ENCODE peak calls at places on chromosomes 12 and 14, in four cellular contexts. Z is T-helper 17 cell, T is Right ventricle myocardium inferior, Q is COR-L47. U is an unnamed sample.

GRCh38 chr14:102683399-102684275 is 91.2 kb downstream of the RCOR1 start:
- DNase-seq in Q (no peak), T (no peak), Z (no peak), U (peak)

GRCh38 chr12:80420075-80420474 is 24.0 kb upstream of the PTPRQ start:
- DNase-seq in Z (no peak), Q (no peak), T (no peak), U (no peak)

GRCh38 chr14:99562848-99563748 is 40.9 kb downstream of the CCDC85C start:
- DNase-seq in T (peak), Z (no peak), Q (peak), U (peak)

GRCh38 chr12:53751336-53752191 is at the start of gene CISTR:
- DNase-seq in T (no peak), Z (no peak), Q (peak), U (peak)

GRCh38 chr12:90235642-90236041 is 527.0 kb upstream of the ATP2B1 start:
- DNase-seq in T (no peak), Q (no peak), Z (no peak), U (no peak)

GRCh38 chr14:50001146-50001998 is 108.5 kb downstream of the ARF6 start:
- DNase-seq in Q (no peak), T (no peak), Z (peak), U (peak)

GRCh38 chr12:121388421-121388981 is 11.4 kb upstream of the RNF34 start:
- DNase-seq in Q (no peak), Z (no peak), T (no peak), U (no peak)

GRCh38 chr12:59322473-59322872 is 273.4 kb upstream of the SLC16A7 start:
- DNase-seq in Q (peak), T (no peak), Z (no peak), U (no peak)

GRCh38 chr12:55060470-55060869 is 40.7 kb downstream of the NEUROD4 start:
- DNase-seq in Z (no peak), Q (no peak), T (no peak), U (no peak)

GRCh38 chr14:35940291-35940690 is 114.2 kb downstream of the BRMS1L start:
- DNase-seq in Q (peak), T (no peak), Z (no peak), U (peak)

GRCh38 chr12:84661732-84662326 is 250.8 kb downstream of the SLC6A15 start:
- DNase-seq in Q (no peak), Z (no peak), T (no peak), U (no peak)

GRCh38 chr12:50825372-50825838 is 17.3 kb upstream of the TMPRSS12 start:
- DNase-seq in Z (no peak), Q (peak), T (no peak), U (no peak)

GRCh38 chr14:56064513-56064912 is 53.7 kb upstream of the PELI2 start:
- DNase-seq in Q (no peak), Z (no peak), T (no peak), U (no peak)

GRCh38 chr14:54881235-54881760 is 21.3 kb downstream of the GCH1 start:
- DNase-seq in T (no peak), Z (no peak), Q (no peak), U (no peak)

GRCh38 chr12:111063296-111064026 is 143.1 kb upstream of the MYL2 start:
- DNase-seq in Z (no peak), T (no peak), Q (no peak), U (no peak)

GRCh38 chr12:96368233-96368632 is 32.0 kb downstream of the CDK17 start:
- DNase-seq in T (no peak), Q (no peak), Z (no peak), U (no peak)

GRCh38 chr14:62077676-62078261 is 315.5 kb downstream of the SNAPC1 start:
- DNase-seq in Q (no peak), Z (no peak), T (no peak), U (peak)

GRCh38 chr14:68359862-68360552 is 432.9 kb downstream of the ZFP36L1 start:
- DNase-seq in T (peak), Z (no peak), Q (no peak), U (no peak)

GRCh38 chr12:124764870-124765570 is 98.6 kb downstream of the SCARB1 start:
- DNase-seq in T (no peak), Q (no peak), Z (no peak), U (no peak)

GRCh38 chr12:82357845-82358199 is 365 bp downstream of the CCDC59 start:
- DNase-seq in Z (no peak), T (no peak), Q (no peak), U (no peak)

GRCh38 chr14:79583738-79584405 is 627.4 kb downstream of the DIO2 start:
- DNase-seq in Q (no peak), Z (no peak), T (no peak), U (no peak)

GRCh38 chr12:62971769-62972525 is 37.0 kb upstream of the PPM1H start:
- DNase-seq in T (no peak), Z (no peak), Q (peak), U (peak)

GRCh38 chr12:8780389-8780788 is 42.0 kb upstream of the A2ML1 start:
- DNase-seq in Z (no peak), Q (no peak), T (no peak), U (peak)

GRCh38 chr14:52268191-52269061 is 928 bp downstream of the PTGDR start:
- DNase-seq in Z (no peak), T (no peak), Q (no peak), U (no peak)

GRCh38 chr12:132414634-132415340 is 75.2 kb upstream of the FBRSL1 start:
- DNase-seq in T (peak), Q (peak), Z (peak), U (peak)

GRCh38 chr14:99681101-99681831 is 2.8 kb upstream of the CYP46A1 start:
- DNase-seq in Q (no peak), T (no peak), Z (no peak), U (peak)

GRCh38 chr12:80509781-80510556 is 65.9 kb downstream of the PTPRQ start:
- DNase-seq in Q (peak), Z (no peak), T (no peak), U (no peak)

GRCh38 chr12:126588586-126589249 is 1523.5 kb downstream of the AACS start:
- DNase-seq in Q (no peak), Z (no peak), T (no peak), U (no peak)

GRCh38 chr12:15688202-15688736 is 100.9 kb downstream of the EPS8 start:
- DNase-seq in Z (no peak), T (peak), Q (no peak), U (no peak)

GRCh38 chr12:9340422-9341259 is 132.4 kb upstream of the PZP start:
- DNase-seq in T (no peak), Z (no peak), Q (no peak), U (no peak)

GRCh38 chr14:100131181-100131580 is 28.3 kb downstream of the DEGS2 start:
- DNase-seq in Q (peak), T (no peak), Z (no peak), U (peak)

GRCh38 chr12:126084480-126084879 is 1019.2 kb downstream of the AACS start:
- DNase-seq in Z (no peak), T (no peak), Q (no peak), U (no peak)

GRCh38 chr12:52539024-52539820 is 13.7 kb downstream of the KRT71 start:
- DNase-seq in T (no peak), Z (no peak), Q (peak), U (peak)

GRCh38 chr14:91377700-91378652 is 39.6 kb downstream of the CCDC88C start:
- DNase-seq in Z (no peak), T (peak), Q (no peak), U (no peak)

GRCh38 chr14:104252256-104253215 is 114.1 kb downstream of the KIF26A start:
- DNase-seq in Q (no peak), T (no peak), Z (no peak), U (no peak)

GRCh38 chr12:4909734-4910501 is at the start of gene KCNA1:
- DNase-seq in T (no peak), Q (no peak), Z (no peak), U (peak)

GRCh38 chr14:46999661-47000060 is 348.1 kb upstream of the RPL10L start:
- DNase-seq in Z (no peak), T (no peak), Q (no peak), U (no peak)

GRCh38 chr12:113392988-113393579 is 10.6 kb downstream of the SDS start:
- DNase-seq in T (no peak), Q (no peak), Z (no peak), U (no peak)

GRCh38 chr14:54589076-54589475 is 22.1 kb downstream of the SAMD4A start:
- DNase-seq in Z (no peak), T (no peak), Q (no peak), U (no peak)

GRCh38 chr12:4215862-4216541 is 57.6 kb upstream of the CCND2 start:
- DNase-seq in Z (no peak), T (no peak), Q (no peak), U (no peak)

U was measured in NCI-H1417.